ENCODE peak calls at places on chromosomes 5 and 9, in eight cellular contexts. Q, A, W, K, F, Z, E and U are unnamed samples.

GRCh38 chr9:124721109-124721850 is 49.8 kb downstream of the NR6A1 start:
- DNase-seq in E (no peak), K (no peak), Z (no peak), W (no peak), A (no peak), F (peak), Q (peak), U (no peak)

GRCh38 chr5:43601454-43602260 is 1.3 kb upstream of the NNT start:
- DNase-seq in A (no peak), Q (no peak), F (no peak), K (no peak), W (no peak), Z (no peak), E (no peak), U (peak)

GRCh38 chr9:129111762-129112151 is 542 bp downstream of the PTPA start:
- DNase-seq in E (no peak), K (no peak), Z (no peak), F (no peak), W (peak), A (peak), Q (peak), U (peak)

GRCh38 chr9:20552874-20553624 is 69.2 kb downstream of the MLLT3 start:
- DNase-seq in W (no peak), E (no peak), F (no peak), K (no peak), Q (no peak), A (no peak), Z (no peak), U (peak)

GRCh38 chr9:32672478-32672877 is 37.0 kb upstream of the TAF1L start:
- DNase-seq in K (no peak), F (no peak), A (no peak), W (no peak), E (no peak), Z (no peak), Q (no peak), U (peak)

GRCh38 chr5:27266184-27266583 is 227.8 kb upstream of the CDH9 start:
- DNase-seq in E (no peak), A (no peak), Z (no peak), F (no peak), Q (no peak), K (no peak), W (no peak), U (no peak)

GRCh38 chr9:121774715-121775613 is 123.5 kb downstream of the DAB2IP start:
- DNase-seq in K (no peak), Q (no peak), F (no peak), Z (no peak), E (no peak), A (no peak), W (no peak), U (no peak)

GRCh38 chr9:133534346-133535284 is at the start of gene ADAMTSL2:
- DNase-seq in W (peak), E (no peak), Z (no peak), K (no peak), F (no peak), Q (peak), A (no peak), U (peak)

GRCh38 chr9:81874926-81875325 is 53.3 kb upstream of the SPATA31D4 start:
- DNase-seq in Q (no peak), F (no peak), A (no peak), Z (no peak), E (no peak), K (no peak), W (peak), U (peak)

GRCh38 chr5:93654676-93655075 is 71.7 kb downstream of the NR2F1 start:
- DNase-seq in E (no peak), K (no peak), W (no peak), F (no peak), A (no peak), Z (no peak), Q (no peak), U (no peak)

GRCh38 chr9:120387257-120387999 is 192.5 kb downstream of the CDK5RAP2 start:
- DNase-seq in K (no peak), A (no peak), Z (no peak), W (no peak), F (no peak), E (no peak), Q (no peak), U (no peak)

GRCh38 chr5:152185547-152186234 is 219.4 kb downstream of the NMUR2 start:
- DNase-seq in K (no peak), A (no peak), W (no peak), E (no peak), Z (no peak), F (no peak), Q (no peak), U (no peak)

GRCh38 chr9:99749641-99750040 is 72.0 kb upstream of the NR4A3 start:
- DNase-seq in A (no peak), F (no peak), W (no peak), E (no peak), K (no peak), Z (no peak), Q (no peak), U (no peak)

GRCh38 chr9:136946893-136947891 is 2.1 kb downstream of the C8G start:
- DNase-seq in Z (no peak), K (peak), W (no peak), A (no peak), Q (no peak), F (no peak), E (no peak), U (no peak)

GRCh38 chr5:170333161-170333909 is 35.8 kb upstream of the LCP2 start:
- DNase-seq in E (no peak), A (no peak), Q (peak), F (no peak), K (peak), W (peak), Z (no peak), U (no peak)

GRCh38 chr5:52452098-52452497 is 335.6 kb upstream of the ITGA1 start:
- DNase-seq in F (no peak), A (no peak), Q (peak), W (no peak), E (no peak), Z (no peak), K (no peak), U (no peak)

GRCh38 chr5:150122158-150122510 is 33.5 kb downstream of the PDGFRB start:
- DNase-seq in Q (peak), E (no peak), W (peak), K (peak), Z (no peak), A (no peak), F (no peak), U (no peak)

GRCh38 chr9:23938908-23939307 is 112.9 kb upstream of the ELAVL2 start:
- DNase-seq in E (no peak), Z (no peak), A (no peak), F (no peak), Q (no peak), W (no peak), K (no peak), U (no peak)

GRCh38 chr5:109316631-109317030 is 93.1 kb downstream of the PJA2 start:
- DNase-seq in A (no peak), Z (no peak), Q (no peak), F (peak), K (no peak), E (no peak), W (no peak), U (no peak)

GRCh38 chr5:126383755-126384154 is 39.5 kb upstream of the GRAMD2B start:
- DNase-seq in Q (no peak), W (no peak), A (no peak), Z (no peak), F (no peak), E (no peak), K (no peak), U (no peak)

GRCh38 chr5:80156156-80156555 is 99.7 kb downstream of the SERINC5 start:
- DNase-seq in Z (no peak), E (no peak), A (no peak), W (no peak), F (no peak), K (no peak), Q (no peak), U (no peak)

GRCh38 chr9:88593537-88594185 is 58.7 kb downstream of the NXNL2 start:
- DNase-seq in F (peak), K (no peak), W (peak), E (no peak), Q (peak), A (no peak), Z (peak), U (peak)

GRCh38 chr9:86632537-86632936 is 278.3 kb upstream of the TUT7 start:
- DNase-seq in K (no peak), F (no peak), Z (no peak), E (no peak), A (no peak), W (no peak), Q (no peak), U (no peak)

GRCh38 chr5:41748631-41749030 is 121.6 kb downstream of the OXCT1 start:
- DNase-seq in A (no peak), F (peak), Z (no peak), W (no peak), E (no peak), K (no peak), Q (no peak), U (no peak)

GRCh38 chr5:173923236-173924104 is 35.3 kb downstream of the CPEB4 start:
- DNase-seq in W (no peak), Z (no peak), Q (peak), K (no peak), E (no peak), F (no peak), A (no peak), U (peak)

GRCh38 chr5:57280811-57281301 is 107.0 kb downstream of the GPBP1 start:
- DNase-seq in A (no peak), Z (no peak), W (no peak), E (no peak), Q (no peak), K (no peak), F (no peak), U (no peak)

GRCh38 chr5:122845253-122846050 is at the start of gene SNX24:
- DNase-seq in A (peak), W (peak), E (no peak), F (peak), Q (peak), K (peak), Z (no peak), U (peak)

GRCh38 chr5:174567506-174568141 is 156.8 kb upstream of the MSX2 start:
- DNase-seq in K (no peak), W (no peak), F (no peak), E (no peak), A (no peak), Q (no peak), Z (no peak), U (no peak)

GRCh38 chr9:89483592-89484474 is 14.1 kb downstream of the SEMA4D start:
- DNase-seq in Z (no peak), A (no peak), Q (no peak), E (no peak), K (peak), F (no peak), W (peak), U (no peak)

GRCh38 chr5:151127926-151128325 is 29.7 kb downstream of the ANXA6 start:
- DNase-seq in A (no peak), F (no peak), K (no peak), W (no peak), Z (no peak), Q (no peak), E (no peak), U (no peak)

GRCh38 chr9:38478211-38478610 is 54.0 kb upstream of the IGFBPL1 start:
- DNase-seq in K (no peak), A (no peak), Z (no peak), F (no peak), Q (no peak), E (no peak), W (no peak), U (no peak)

GRCh38 chr9:35870351-35870923 is at the start of gene OR13J1:
- DNase-seq in A (no peak), F (no peak), E (no peak), W (no peak), Z (no peak), K (no peak), Q (no peak), U (no peak)

DNA sequence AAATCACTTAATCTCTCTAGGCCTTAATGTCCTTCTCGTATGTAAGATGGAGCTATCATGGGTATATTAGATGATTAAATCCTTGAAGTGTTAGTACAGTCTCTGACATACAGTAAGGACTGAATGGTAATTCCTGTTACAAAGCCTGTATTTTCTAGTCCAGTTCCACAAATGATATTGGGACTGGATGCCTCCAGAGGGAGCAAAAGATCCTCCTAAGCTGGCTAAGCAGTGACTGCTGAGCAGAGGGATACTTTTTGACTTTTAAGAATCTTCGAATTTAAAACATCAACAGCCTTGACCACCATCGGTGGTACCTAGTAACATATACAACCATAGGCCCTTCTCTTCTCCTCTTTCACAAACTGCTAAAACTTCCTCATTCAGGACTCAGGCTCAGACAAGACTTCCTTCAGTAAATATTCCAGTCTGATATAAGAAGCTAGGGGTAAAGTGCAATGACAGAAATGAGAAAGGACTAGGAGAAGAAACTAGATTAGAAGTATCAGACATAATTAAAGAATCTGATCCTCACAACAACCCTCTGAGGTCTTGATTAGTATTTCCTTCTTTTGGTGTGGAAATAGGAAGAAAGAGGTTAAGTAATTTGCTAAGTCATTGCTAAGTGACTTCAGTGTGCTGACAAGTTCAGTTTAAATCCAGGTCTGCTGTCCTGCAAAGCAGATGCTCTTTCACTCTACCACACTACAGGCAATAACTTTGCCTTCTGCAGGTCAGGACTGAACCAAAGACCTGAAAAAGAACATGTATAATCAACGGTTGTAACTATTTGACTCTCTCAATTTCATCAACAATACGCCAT is 13.9 kb downstream of the PTAR1 start:
- DNase-seq in K (no peak), Z (no peak), W (no peak), A (no peak), E (no peak), Q (peak), F (no peak), U (peak)
- TF ChIP-seq CTCF in K (no peak), Z (peak), W (no peak), A (no peak), E (no peak), Q (peak), F (no peak), U (peak)

GRCh38 chr5:121156565-121156964 is 692.5 kb downstream of the PRR16 start:
- DNase-seq in Z (no peak), E (no peak), W (no peak), Q (peak), K (no peak), A (no peak), F (no peak), U (no peak)

GRCh38 chr5:121160591-121160990 is 691.1 kb upstream of the FTMT start:
- DNase-seq in E (no peak), W (no peak), F (no peak), Z (no peak), K (no peak), A (no peak), Q (no peak), U (no peak)

DNA sequence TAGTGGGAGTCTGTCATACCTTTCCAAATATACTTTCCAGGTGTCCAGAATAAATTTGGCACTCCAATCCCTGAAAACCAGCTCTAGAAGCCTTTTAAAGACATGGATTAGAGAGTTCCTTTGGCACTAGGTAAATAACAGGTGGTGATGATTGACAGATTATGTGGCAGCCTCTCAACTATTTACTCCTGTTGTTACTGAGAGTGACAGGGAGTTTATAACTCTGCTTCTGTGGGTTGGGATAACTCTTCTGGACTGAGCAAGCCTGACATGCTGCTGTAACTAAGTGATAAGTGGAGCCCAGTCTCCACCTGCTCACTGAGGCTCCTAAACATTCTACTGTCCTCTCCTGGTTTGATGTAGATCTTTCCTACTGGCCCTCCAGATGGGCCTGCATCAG is 693.2 kb upstream of the FTMT start:
- DNase-seq in W (no peak), Q (no peak), K (no peak), A (no peak), F (no peak), E (no peak), Z (no peak), U (no peak)
- TF ChIP-seq POLR2AphosphoS5 in W (no peak), Q (no peak), K (no peak), A (no peak), F (no peak), E (no peak), Z (no peak), U (no peak)

GRCh38 chr5:72478684-72479083 is 28.5 kb downstream of the ZNF366 start:
- DNase-seq in K (no peak), Z (no peak), W (no peak), A (no peak), Q (no peak), F (no peak), E (peak), U (peak)
- TF ChIP-seq CTCF in K (no peak), Z (no peak), W (no peak), A (no peak), Q (no peak), F (no peak), E (no peak), U (no peak)

GRCh38 chr9:125902224-125902623 is 155.1 kb downstream of the PBX3 start:
- DNase-seq in Q (no peak), K (no peak), E (no peak), F (no peak), Z (no peak), W (no peak), A (no peak), U (no peak)
- TF ChIP-seq POLR2AphosphoS5 in Q (no peak), K (no peak), E (no peak), F (no peak), Z (no peak), W (no peak), A (no peak), U (no peak)

DNA sequence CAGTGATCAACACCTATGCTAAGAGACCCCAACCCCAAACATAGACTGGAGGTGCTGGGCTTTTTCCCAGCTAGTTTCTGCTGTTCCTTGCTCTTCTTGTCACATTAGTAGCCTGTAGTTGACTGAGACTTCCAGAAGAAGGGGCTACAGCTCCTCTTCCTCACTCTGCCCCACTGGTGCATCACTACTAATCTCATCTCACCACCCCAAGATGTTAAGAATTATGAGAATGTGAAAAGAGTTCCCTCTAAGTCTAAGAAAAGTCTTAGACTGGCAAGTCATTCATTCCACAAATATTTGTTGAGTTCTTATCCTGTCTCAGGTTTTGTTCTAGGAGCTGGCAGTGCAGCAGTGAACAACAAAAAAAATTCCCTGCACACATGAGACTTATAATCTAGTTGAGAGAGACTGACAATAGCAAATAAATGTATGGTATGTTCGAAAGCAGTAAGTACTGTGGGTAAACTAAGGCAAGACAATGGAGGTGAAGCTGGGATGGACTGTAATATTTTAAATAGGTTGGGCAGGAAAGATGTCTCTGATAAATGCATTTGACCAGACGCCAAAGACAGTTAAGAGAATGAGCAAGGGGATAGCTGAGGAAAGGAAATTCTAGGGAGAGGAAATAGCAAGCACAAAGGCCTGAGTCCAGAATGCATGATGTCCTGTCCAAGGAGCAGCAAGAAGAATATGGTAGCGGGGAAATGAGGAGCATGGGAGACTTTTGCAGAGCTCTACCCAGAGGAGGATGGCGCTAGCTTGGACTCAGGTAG is 92.3 kb downstream of the PTCD2 start:
- DNase-seq in Q (no peak), W (no peak), A (no peak), K (no peak), F (no peak), Z (no peak), E (no peak), U (no peak)
- TF ChIP-seq CTCF in Q (peak), W (no peak), A (no peak), K (no peak), F (no peak), Z (no peak), E (no peak), U (no peak)

DNA sequence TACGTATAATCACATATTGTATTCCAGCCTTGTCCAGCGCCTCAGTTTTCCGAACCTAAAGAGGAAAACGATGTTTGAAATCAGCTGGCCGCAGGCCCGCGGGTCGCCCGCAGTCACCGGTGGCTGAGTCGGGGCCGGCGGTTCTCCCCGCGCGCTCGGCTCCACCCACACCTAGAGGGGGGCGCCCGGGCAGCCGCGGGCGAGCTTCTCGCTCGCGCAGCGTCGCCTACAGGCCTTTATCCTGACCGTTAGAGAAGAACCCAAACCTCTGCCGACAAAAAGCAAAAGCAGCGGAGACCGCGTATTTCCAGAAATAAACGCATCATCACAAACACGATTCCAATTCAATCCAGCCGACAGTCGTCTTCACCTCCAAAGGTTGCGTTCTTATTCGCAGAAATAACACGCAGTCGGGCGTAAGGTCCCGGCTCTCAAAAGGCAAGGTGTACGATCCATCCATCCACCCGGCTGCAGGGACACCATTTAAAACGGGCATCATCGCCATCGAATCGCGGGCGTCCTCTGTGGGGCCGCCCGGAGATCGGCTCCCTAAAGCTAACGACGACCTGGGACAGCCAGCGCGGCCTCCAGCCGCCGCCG is 680 bp upstream of the NIPBL start:
- DNase-seq in A (no peak), Q (peak), Z (no peak), W (peak), F (peak), K (peak), E (no peak), U (peak)
- TF ChIP-seq POLR2AphosphoS5 in A (peak), Q (no peak), Z (no peak), W (peak), F (peak), K (peak), E (peak), U (no peak)